ENCODE peak calls at places on chromosome 7, in six cellular contexts. N, R, M, L, D and Y are unnamed samples.

GRCh38 chr7:36367561-36367889 is 22.1 kb upstream of the ANLN start:
- DNase-seq in R (no peak), L (no peak), M (no peak), N (no peak), D (no peak), Y (no peak)

GRCh38 chr7:45670227-45670626 is 96.1 kb downstream of the ADCY1 start:
- DNase-seq in M (no peak), R (no peak), N (no peak), D (peak), L (peak), Y (no peak)

GRCh38 chr7:129434846-129435318 is 650 bp downstream of the STRIP2 start:
- DNase-seq in L (no peak), D (no peak), R (no peak), M (peak), N (no peak), Y (peak)

GRCh38 chr7:82263880-82264751 is 179.5 kb downstream of the CACNA2D1 start:
- DNase-seq in L (no peak), R (no peak), D (no peak), N (no peak), M (no peak), Y (no peak)

GRCh38 chr7:42161723-42162122 is 75.3 kb downstream of the GLI3 start:
- DNase-seq in N (no peak), R (no peak), D (no peak), M (no peak), L (no peak), Y (peak)

GRCh38 chr7:154910977-154911376 is 91.9 kb downstream of the PAXIP1 start:
- DNase-seq in D (no peak), L (no peak), N (no peak), R (no peak), M (no peak), Y (no peak)

GRCh38 chr7:39663263-39663662 is 39.9 kb downstream of the RALA start:
- DNase-seq in N (no peak), M (no peak), R (no peak), D (no peak), L (no peak), Y (no peak)

GRCh38 chr7:138935438-138936079 is 45.6 kb downstream of the KIAA1549 start:
- DNase-seq in R (no peak), N (no peak), D (no peak), L (peak), M (peak), Y (peak)

GRCh38 chr7:83562960-83563359 is 86.0 kb downstream of the SEMA3E start:
- DNase-seq in R (no peak), M (no peak), L (no peak), D (no peak), N (no peak), Y (no peak)

GRCh38 chr7:48563334-48563733 is 361.0 kb upstream of the CDC14C start:
- DNase-seq in D (no peak), L (no peak), R (no peak), M (no peak), N (no peak), Y (no peak)

GRCh38 chr7:158638001-158638400 is 50.4 kb upstream of the PTPRN2 start:
- DNase-seq in N (no peak), R (no peak), M (no peak), D (no peak), L (no peak), Y (no peak)

GRCh38 chr7:55018361-55019328 is at the start of gene EGFR:
- DNase-seq in M (peak), L (peak), N (peak), R (peak), D (peak), Y (peak)

GRCh38 chr7:41955475-41956243 is 252.8 kb upstream of the INHBA start:
- DNase-seq in D (peak), L (peak), N (peak), R (peak), M (peak), Y (peak)

GRCh38 chr7:131336956-131337355 is 9.3 kb downstream of the MKLN1 start:
- DNase-seq in L (no peak), M (no peak), D (no peak), N (no peak), R (no peak), Y (peak)

GRCh38 chr7:129115676-129116075 is 28.8 kb upstream of the TSPAN33 start:
- DNase-seq in L (no peak), M (no peak), N (no peak), R (no peak), D (no peak), Y (no peak)

GRCh38 chr7:87506243-87507180 is 31.0 kb upstream of the ABCB4 start:
- DNase-seq in M (no peak), D (no peak), N (no peak), R (no peak), L (no peak), Y (peak)

GRCh38 chr7:5477723-5478531 is 54.3 kb upstream of the TNRC18 start:
- DNase-seq in M (no peak), L (no peak), R (no peak), N (no peak), D (no peak), Y (no peak)
- H3K4me3 ChIP-seq in M (peak), L (peak), R (peak), N (peak), D (no peak), Y (no peak)

GRCh38 chr7:81170291-81170690 is 251.4 kb upstream of the SEMA3C start:
- DNase-seq in L (no peak), M (no peak), R (no peak), D (no peak), N (no peak), Y (no peak)
- TF ChIP-seq CTCF in L (no peak), M (no peak), R (no peak), D (no peak), N (no peak), Y (no peak)

GRCh38 chr7:128029405-128029995 is 1.7 kb downstream of the LRRC4 start:
- DNase-seq in L (no peak), M (no peak), R (no peak), D (no peak), N (no peak), Y (no peak)
- H3K4me3 ChIP-seq in L (no peak), M (no peak), R (no peak), D (no peak), N (no peak), Y (no peak)

GRCh38 chr7:135167360-135167759 is 3.1 kb downstream of the CYREN start:
- DNase-seq in L (no peak), N (peak), D (no peak), R (no peak), M (no peak), Y (no peak)

GRCh38 chr7:135169936-135170222 is 628 bp downstream of the CYREN start:
- DNase-seq in M (no peak), R (no peak), N (no peak), L (no peak), D (no peak), Y (peak)

GRCh38 chr7:135168001-135168400 is 2.5 kb downstream of the CYREN start:
- DNase-seq in D (no peak), L (no peak), R (no peak), M (no peak), N (no peak), Y (no peak)

GRCh38 chr7:135169141-135169935 is 1.2 kb downstream of the CYREN start:
- DNase-seq in L (no peak), R (no peak), D (no peak), M (peak), N (peak), Y (peak)

GRCh38 chr7:135168489-135169140 is 1.9 kb downstream of the CYREN start:
- DNase-seq in R (no peak), D (no peak), N (no peak), M (no peak), L (no peak), Y (no peak)
- TF ChIP-seq CTCF in R (no peak), D (no peak), N (no peak), M (no peak), L (no peak), Y (no peak)

GRCh38 chr7:28181921-28182517 is 1.4 kb upstream of the JAZF1 start:
- DNase-seq in R (no peak), L (no peak), M (no peak), N (no peak), D (no peak), Y (no peak)

GRCh38 chr7:28178537-28178936 is 2.1 kb downstream of the JAZF1 start:
- DNase-seq in N (no peak), L (no peak), M (no peak), R (no peak), D (no peak), Y (peak)

GRCh38 chr7:28179081-28180030 is 1.2 kb downstream of the JAZF1 start:
- DNase-seq in M (no peak), N (peak), L (peak), D (peak), R (peak), Y (peak)

GRCh38 chr7:28180031-28180363 is 598 bp downstream of the JAZF1 start:
- DNase-seq in R (no peak), L (no peak), M (no peak), N (no peak), D (no peak), Y (no peak)

DNA sequence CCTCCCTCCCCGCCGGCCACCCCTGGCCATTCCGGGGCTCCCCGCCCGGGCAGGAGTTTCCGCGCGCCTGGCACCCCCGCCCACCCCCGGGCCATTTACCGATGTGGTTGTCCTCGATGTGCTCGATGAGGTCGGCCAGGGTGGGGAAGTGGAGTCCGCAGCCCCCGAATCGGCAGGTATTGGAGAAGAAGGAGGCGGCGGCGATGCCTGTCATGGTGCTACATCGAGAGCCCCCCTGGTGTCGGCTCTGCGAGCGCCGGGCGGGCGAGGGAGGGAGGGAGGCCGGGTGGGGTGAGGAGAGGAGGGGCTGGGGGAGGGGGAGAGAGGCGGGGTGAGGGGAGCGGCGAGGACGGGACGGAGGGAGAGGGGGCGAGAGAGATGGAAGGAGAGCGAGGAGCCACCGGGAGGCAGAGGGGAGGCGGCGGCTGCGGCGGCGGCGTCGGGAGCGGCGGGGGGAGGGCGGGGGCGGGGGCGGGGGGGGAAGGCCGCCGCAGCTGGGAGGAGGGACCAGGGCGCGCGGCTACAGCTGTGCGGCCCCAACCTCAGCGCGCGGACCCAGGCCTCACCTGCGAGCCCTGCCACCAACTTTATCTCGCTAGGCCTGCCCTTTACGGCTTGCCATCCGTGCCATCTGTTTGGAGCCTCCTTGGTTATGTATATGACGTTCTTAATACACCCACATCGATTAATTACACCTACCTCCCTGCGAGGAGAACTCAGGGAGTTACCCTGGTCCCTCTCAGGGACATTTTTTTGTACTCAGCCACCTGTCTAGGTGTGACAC is at the start of gene JAZF1:
- DNase-seq in D (peak), N (peak), M (no peak), R (peak), L (peak), Y (peak)
- H3K4me3 ChIP-seq in D (peak), N (peak), M (peak), R (peak), L (peak), Y (peak)

GRCh38 chr7:152025077-152025936 is at the start of gene GALNT11:
- DNase-seq in D (peak), N (peak), L (peak), M (peak), R (peak), Y (peak)
- TF ChIP-seq CTCF in D (no peak), N (no peak), L (no peak), M (peak), R (peak), Y (peak)

GRCh38 chr7:360454-361100 is 70.6 kb downstream of the FOXL3 start:
- DNase-seq in D (no peak), L (no peak), M (no peak), R (no peak), N (no peak), Y (no peak)
- H3K4me3 ChIP-seq in D (no peak), L (no peak), M (no peak), R (no peak), N (no peak), Y (no peak)

GRCh38 chr7:15166620-15167019 is 264.1 kb upstream of the DGKB start:
- DNase-seq in R (no peak), M (no peak), L (no peak), N (no peak), D (no peak), Y (no peak)

GRCh38 chr7:15167912-15168311 is 265.4 kb upstream of the DGKB start:
- DNase-seq in D (no peak), M (no peak), L (no peak), N (no peak), R (no peak), Y (no peak)

GRCh38 chr7:15174470-15174869 is 271.9 kb upstream of the DGKB start:
- DNase-seq in L (no peak), N (no peak), M (no peak), D (no peak), R (no peak), Y (peak)

DNA sequence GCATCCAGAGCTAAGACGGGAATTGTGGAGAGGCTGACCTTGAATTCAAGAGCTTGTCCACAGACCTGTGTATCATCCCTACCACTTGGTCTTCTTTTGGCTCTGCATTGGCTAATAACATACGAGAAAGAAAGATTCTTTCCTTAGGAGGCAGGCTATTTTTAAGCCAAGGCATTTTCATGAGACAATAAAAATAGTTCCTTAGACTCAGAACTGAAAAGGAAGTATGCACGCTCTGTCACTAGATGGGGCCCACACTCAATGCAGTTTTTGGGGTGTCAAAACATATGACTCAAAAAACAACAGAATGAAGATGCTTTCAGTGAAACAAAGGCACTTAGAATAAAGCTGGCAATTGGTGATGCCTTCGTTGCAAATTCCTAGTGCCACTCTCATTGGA is 265.9 kb upstream of the DGKB start:
- DNase-seq in R (no peak), M (no peak), L (no peak), N (no peak), D (no peak), Y (peak)
- TF ChIP-seq CTCF in R (no peak), M (peak), L (no peak), N (no peak), D (no peak), Y (no peak)